ENCODE peak calls at places on chromosomes 5 and 9, in four cellular contexts. I is trophoblast cell, N is H1, B is IMR-90. M is an unnamed sample. For H3K4me1, the result is how much of the 10 kb centered on the place peaks cover.

GRCh38 chr9:22986556-22986955 is 539.9 kb downstream of the DMRTA1 start:
- DNase-seq in N (no peak), I (no peak), B (no peak), M (peak)

GRCh38 chr9:18969095-18969494 is 63.9 kb downstream of the SAXO1 start:
- DNase-seq in N (no peak), B (no peak), I (no peak), M (no peak)

GRCh38 chr5:130528474-130528873 is 624.2 kb downstream of the CHSY3 start:
- DNase-seq in N (no peak), I (no peak), B (no peak), M (no peak)

GRCh38 chr5:3226171-3226570 is 369.5 kb upstream of the IRX1 start:
- DNase-seq in N (no peak), B (no peak), I (no peak), M (no peak)

GRCh38 chr5:9447691-9448090 is 98.2 kb downstream of the SEMA5A start:
- DNase-seq in B (peak), N (no peak), I (no peak), M (no peak)

GRCh38 chr5:161333194-161333880 is 213.2 kb downstream of the GABRB2 start:
- DNase-seq in I (no peak), N (no peak), B (no peak), M (peak)

GRCh38 chr5:175683921-175684320 is 26.1 kb downstream of the HRH2 start:
- DNase-seq in I (no peak), B (no peak), N (no peak), M (no peak)

GRCh38 chr9:84711936-84712335 is 42.4 kb downstream of the NTRK2 start:
- DNase-seq in I (peak), N (no peak), B (no peak), M (no peak)

GRCh38 chr5:1343315-1343751 is 1.6 kb downstream of the CLPTM1L start:
- DNase-seq in N (no peak), B (no peak), I (no peak), M (no peak)

GRCh38 chr5:146710348-146710747 is 168.2 kb downstream of the PPP2R2B start:
- DNase-seq in B (no peak), I (no peak), N (no peak), M (no peak)

GRCh38 chr5:154972476-154973080 is 31.7 kb downstream of the MRPL22 start:
- DNase-seq in B (peak), N (no peak), I (peak), M (peak)

GRCh38 chr5:159917919-159918487 is 1.7 kb downstream of the ADRA1B start:
- DNase-seq in I (no peak), N (no peak), B (no peak), M (no peak)

GRCh38 chr5:134559672-134560071 is 34.2 kb downstream of the JADE2 start:
- DNase-seq in N (no peak), I (no peak), B (no peak), M (no peak)

GRCh38 chr9:121840838-121841760 is 189.7 kb downstream of the DAB2IP start:
- DNase-seq in B (no peak), I (no peak), N (no peak), M (no peak)

DNA sequence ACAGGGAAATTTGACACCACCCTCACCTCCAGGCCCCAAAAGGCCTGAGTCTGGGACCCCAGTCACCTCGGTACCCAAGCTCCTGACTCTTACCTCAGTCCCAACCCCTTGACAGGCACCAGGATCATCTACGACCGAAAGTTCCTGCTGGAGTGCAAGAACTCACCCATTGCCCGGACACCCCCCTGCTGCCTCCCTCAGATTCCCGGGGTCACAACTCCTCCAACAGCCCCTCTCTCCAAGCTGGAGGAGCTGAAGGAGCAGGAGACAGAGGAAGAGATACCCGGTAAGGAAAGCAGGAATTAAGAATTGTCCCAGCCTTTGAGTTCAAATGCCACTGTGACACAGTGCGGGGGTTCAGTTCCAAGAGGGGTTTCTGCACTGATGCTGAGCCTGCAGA is 1.3 kb downstream of the EIF4EBP3 start:
- DNase-seq in N (no peak), B (no peak), I (no peak), M (no peak)
- H3K4me2 ChIP-seq in N (peak), B (no peak), I (no peak), M (no peak)

GRCh38 chr9:94973491-94973941 is 247.0 kb downstream of the AOPEP start:
- DNase-seq in N (no peak), I (no peak), B (peak), M (no peak)

GRCh38 chr9:94974154-94974860 is 247.8 kb downstream of the AOPEP start:
- DNase-seq in B (no peak), I (no peak), N (no peak), M (no peak)

GRCh38 chr9:94975480-94976452 is 249.3 kb downstream of the AOPEP start:
- DNase-seq in I (no peak), B (no peak), N (no peak), M (no peak)

GRCh38 chr9:94967481-94967880 is 241.0 kb downstream of the AOPEP start:
- DNase-seq in N (no peak), B (no peak), I (no peak), M (no peak)

GRCh38 chr9:94971378-94972131 is 245.1 kb downstream of the AOPEP start:
- DNase-seq in B (no peak), I (no peak), N (no peak), M (no peak)
- H3K4me1 ChIP-seq in B (under half), I (under half), N (under half), M (under half)

DNA sequence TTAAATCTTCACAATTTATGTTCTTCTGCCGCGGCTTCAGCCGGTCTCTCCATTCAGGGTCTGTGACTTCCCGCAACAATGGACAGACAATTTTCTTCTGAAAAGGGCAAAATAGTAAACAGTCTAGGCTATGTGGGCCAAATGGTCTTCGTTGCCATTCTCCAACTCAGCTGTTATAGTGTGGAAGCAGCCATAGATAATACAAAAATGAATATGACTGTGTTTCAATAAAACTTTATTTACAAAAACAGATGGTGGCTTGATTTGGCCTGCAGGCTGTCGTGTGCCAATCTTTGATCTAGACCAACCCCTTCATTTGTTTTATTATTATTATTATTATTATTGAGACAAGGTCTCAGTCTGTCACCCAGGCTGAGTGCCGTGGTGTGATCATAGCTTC is 28.1 kb downstream of the ATOX1 start:
- DNase-seq in B (no peak), N (no peak), I (no peak), M (no peak)
- H4K8ac ChIP-seq in B (no peak), N (no peak), I (no peak), M (no peak)

DNA sequence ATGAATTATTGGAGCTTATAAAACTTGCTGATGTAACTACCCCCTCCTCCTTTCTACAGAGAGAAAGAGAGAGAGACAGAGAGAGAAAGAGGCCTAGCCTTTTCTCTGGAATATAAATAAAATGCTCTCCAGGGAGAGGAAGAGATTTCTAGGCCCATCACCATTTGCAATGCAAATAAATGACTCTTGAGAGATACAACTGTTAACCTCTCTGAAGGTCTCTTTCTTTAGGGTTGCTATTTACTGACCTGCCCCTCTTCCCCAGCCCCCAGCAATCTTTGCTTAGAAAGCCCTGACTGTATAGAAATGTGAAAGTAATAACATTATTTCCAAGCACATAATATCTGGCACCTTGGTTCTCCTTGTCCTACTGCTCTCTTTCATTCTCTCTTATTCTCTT is 1087.7 kb upstream of the NUDT12 start:
- DNase-seq in N (no peak), B (no peak), I (no peak), M (peak)
- H3K4me2 ChIP-seq in N (no peak), B (no peak), I (no peak), M (no peak)

GRCh38 chr9:108606408-108606807 is 249.4 kb downstream of the ACTL7B start:
- DNase-seq in I (no peak), B (no peak), N (no peak), M (no peak)

GRCh38 chr9:108599571-108599970 is 256.2 kb downstream of the ACTL7B start:
- DNase-seq in B (no peak), I (no peak), N (no peak), M (no peak)

GRCh38 chr9:108603141-108603540 is 252.6 kb downstream of the ACTL7B start:
- DNase-seq in N (no peak), I (no peak), B (no peak), M (no peak)

GRCh38 chr9:108600896-108601295 is 254.9 kb downstream of the ACTL7B start:
- DNase-seq in I (no peak), N (no peak), B (no peak), M (no peak)
- H3K4me1 ChIP-seq in I (under half), N (under half), B (under half), M (under half)

GRCh38 chr5:65721050-65721774 is 697 bp downstream of the SGTB start:
- DNase-seq in B (peak), I (no peak), N (no peak), M (peak)
- H4K8ac ChIP-seq in B (no peak), I (peak), N (peak), M (no peak)

M was measured in mesendoderm.